ENCODE peak calls at places on chromosomes 13 and 19, in four cellular contexts. R, O, H and A are unnamed samples.

GRCh38 chr13:27556109-27556508 is 64.2 kb downstream of the LNX2 start:
- DNase-seq in R (peak), O (no peak), H (no peak), A (no peak)

GRCh38 chr19:4061178-4061682 is 5.5 kb downstream of the ZBTB7A start:
- DNase-seq in R (peak), O (no peak), H (no peak), A (no peak)

GRCh38 chr19:50547385-50548190 is 20.6 kb downstream of the LRRC4B start:
- DNase-seq in R (no peak), O (peak), H (no peak), A (no peak)

GRCh38 chr13:32911506-32911905 is 104.7 kb upstream of the KL start:
- DNase-seq in R (no peak), O (peak), H (peak), A (peak)

GRCh38 chr19:5632657-5633056 is 9.8 kb downstream of the SAFB start:
- DNase-seq in R (no peak), O (no peak), H (no peak), A (no peak)

GRCh38 chr13:95896302-95896701 is 156.9 kb downstream of the UGGT2 start:
- DNase-seq in R (no peak), O (no peak), H (no peak), A (no peak)

GRCh38 chr13:97243915-97244820 is 22.0 kb downstream of the MBNL2 start:
- DNase-seq in R (no peak), O (peak), H (no peak), A (peak)

GRCh38 chr19:46492841-46493235 is 2.8 kb downstream of the PNMA8B start:
- DNase-seq in R (no peak), O (no peak), H (no peak), A (no peak)

GRCh38 chr13:30111810-30112209 is 195.5 kb downstream of the KATNAL1 start:
- DNase-seq in R (no peak), O (peak), H (peak), A (no peak)

GRCh38 chr19:5192568-5192967 is 148.0 kb downstream of the PTPRS start:
- DNase-seq in R (no peak), O (no peak), H (no peak), A (no peak)

GRCh38 chr13:31848621-31849020 is 109.3 kb downstream of the RXFP2 start:
- DNase-seq in R (no peak), O (no peak), H (no peak), A (no peak)

GRCh38 chr13:90447735-90448103 is 899.8 kb upstream of the MIR17HG start:
- DNase-seq in R (no peak), O (no peak), H (no peak), A (no peak)

GRCh38 chr13:46480131-46480530 is 72.8 kb upstream of the LRCH1 start:
- DNase-seq in R (no peak), O (no peak), H (no peak), A (no peak)